ENCODE peak calls at places on chromosomes 3 and 15, in six cellular contexts. K is neural progenitor cell, H is AG09309, D is GM12865, J is HepG2, N is pancreas. A is an unnamed sample.

GRCh38 chr3:61858054-61858453 is 296.7 kb downstream of the PTPRG start:
- DNase-seq in H (no peak), D (no peak), N (no peak), J (no peak), K (no peak), A (no peak)

GRCh38 chr3:41848745-41849574 is 112.9 kb downstream of the ULK4 start:
- DNase-seq in K (no peak), H (no peak), D (peak; percentile 26), J (no peak), N (no peak), A (no peak)

GRCh38 chr15:93587046-93587445 is 498.0 kb upstream of the RGMA start:
- DNase-seq in H (no peak), K (no peak), J (no peak), D (no peak), N (no peak), A (no peak)

GRCh38 chr3:156483961-156484787 is 70.7 kb downstream of the SSR3 start:
- DNase-seq in N (no peak), H (no peak), D (peak; percentile 86), K (no peak), J (no peak), A (peak; percentile 60)

GRCh38 chr15:77415450-77416448 is 4.2 kb downstream of the PEAK1 start:
- DNase-seq in H (peak; percentile 52), D (no peak), K (no peak), J (no peak), N (no peak), A (no peak)

GRCh38 chr3:40532252-40532651 is 7.5 kb downstream of the ZNF621 start:
- DNase-seq in D (no peak), J (no peak), N (no peak), K (no peak), H (no peak), A (no peak)

GRCh38 chr3:132519914-132520313 is 77.2 kb upstream of the ACKR4 start:
- DNase-seq in J (no peak), K (no peak), H (no peak), D (no peak), N (no peak), A (no peak)

GRCh38 chr15:44603126-44603525 is 60.3 kb downstream of the SPG11 start:
- DNase-seq in D (no peak), J (no peak), N (no peak), K (no peak), H (no peak), A (no peak)

GRCh38 chr15:29859981-29860745 is 37.9 kb upstream of the TJP1 start:
- DNase-seq in D (no peak), H (peak; percentile 40), N (no peak), K (no peak), J (no peak), A (peak; percentile 83)

GRCh38 chr3:13492976-13493866 is 13.1 kb downstream of the HDAC11 start:
- DNase-seq in N (peak; percentile 45), J (no peak), K (no peak), D (no peak), H (no peak), A (no peak)

DNA sequence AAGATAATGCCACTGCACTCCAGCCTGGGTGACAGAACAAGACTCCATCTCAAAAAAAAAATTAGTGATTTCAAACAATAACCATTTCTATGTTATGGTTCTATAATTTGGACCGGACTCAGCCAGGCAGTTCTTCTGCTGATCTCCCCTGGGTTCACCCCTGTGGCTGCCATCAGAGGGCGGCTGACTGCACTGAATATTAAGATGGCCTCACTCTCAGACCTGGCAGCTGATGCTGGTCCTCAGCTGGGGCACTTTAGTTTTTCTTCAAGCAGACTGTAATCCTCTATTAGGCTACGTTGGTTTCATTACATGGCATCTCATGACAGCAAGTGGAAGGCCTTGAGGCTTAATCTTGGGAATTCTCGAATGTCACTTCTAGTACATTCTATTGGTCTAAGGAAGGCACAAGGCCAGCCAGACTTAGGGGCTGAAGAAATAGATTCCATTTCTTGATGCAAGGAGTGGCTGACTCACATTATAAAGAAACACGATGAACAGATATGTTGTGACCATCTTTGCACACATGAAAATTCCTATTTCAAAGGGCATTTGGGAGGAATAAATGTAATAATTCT is 12.8 kb downstream of the GALNT15 start:
- DNase-seq in K (no peak), J (no peak), D (no peak), N (no peak), H (no peak), A (no peak)
- TF ChIP-seq CTCF in K (no peak), J (no peak), D (no peak), N (no peak), H (no peak), A (no peak)

GRCh38 chr3:57972421-57973111 is 35.7 kb upstream of the FLNB start:
- DNase-seq in N (no peak), K (no peak), D (no peak), H (no peak), J (no peak), A (no peak)
- H3K4me3 ChIP-seq in N (no peak overlapping the region), K (no peak overlapping the region), D (no peak overlapping the region), H (no peak overlapping the region), J (no peak overlapping the region), A (no peak overlapping the region)

GRCh38 chr15:79450648-79451047 is 18.5 kb downstream of the MINAR1 start:
- DNase-seq in D (no peak), N (no peak), K (peak; percentile 31), J (peak; percentile 5), H (no peak), A (no peak)
- TF ChIP-seq CTCF in D (no peak), N (no peak), K (peak; percentile 52), J (peak; percentile 38), H (peak; percentile 34), A (peak; percentile 33)

GRCh38 chr3:98903099-98903498 is 1.6 kb upstream of the DCBLD2 start:
- DNase-seq in H (no peak), K (no peak), D (no peak), N (no peak), J (no peak), A (no peak)

GRCh38 chr3:98901465-98902174 is at the start of gene DCBLD2:
- DNase-seq in J (peak; percentile 97), D (peak; percentile 99), N (peak; percentile 98), H (peak; percentile 98), K (peak; percentile 99), A (peak; percentile 98)

GRCh38 chr3:98903705-98904481 is 2.4 kb upstream of the DCBLD2 start:
- DNase-seq in J (no peak), K (no peak), H (no peak), D (no peak), N (no peak), A (no peak)

GRCh38 chr3:98901032-98901464 is 447 bp downstream of the DCBLD2 start:
- DNase-seq in J (peak; percentile 32), K (peak; percentile 80), H (no peak), D (peak; percentile 46), N (peak; percentile 74), A (no peak)

DNA sequence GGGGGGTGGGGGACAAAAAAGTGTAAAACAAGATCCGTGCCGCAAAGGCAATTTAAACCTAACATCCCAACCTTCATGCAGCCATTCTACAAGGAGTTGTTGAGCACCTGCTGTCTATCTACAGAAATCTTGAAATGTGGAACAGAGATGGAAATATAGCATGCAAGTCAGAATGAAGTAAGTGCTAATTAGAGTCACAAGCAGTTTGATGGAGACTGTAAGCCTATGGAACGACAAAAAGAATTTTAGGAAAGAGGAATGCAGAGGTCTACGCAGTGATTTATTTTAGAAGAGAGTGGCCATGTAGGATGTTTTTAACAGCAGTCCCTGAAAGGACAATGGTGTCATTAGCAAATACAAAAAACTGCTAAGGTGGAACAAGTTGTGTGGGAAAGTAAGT is 846 bp upstream of the DCBLD2 start:
- DNase-seq in D (peak; percentile 4), K (no peak), N (no peak), J (no peak), H (no peak), A (no peak)
- H3K4me3 ChIP-seq in D (peak overlapping the region; percentile 85), K (peak overlapping the region; percentile 50), N (peak overlapping the region; percentile 24), J (peak overlapping the region; percentile 87), H (peak overlapping the region; percentile 54), A (peak overlapping the region; percentile 43)

GRCh38 chr3:10192953-10193691 is 28.4 kb downstream of the IRAK2 start:
- DNase-seq in N (no peak), H (peak; percentile 86), J (peak; percentile 28), K (peak; percentile 29), D (peak; percentile 92), A (peak; percentile 78)
- TF ChIP-seq CTCF in N (no peak), H (peak; percentile 88), J (peak; percentile 11), K (peak; percentile 28), D (peak; percentile 54), A (peak; percentile 78)

DNA sequence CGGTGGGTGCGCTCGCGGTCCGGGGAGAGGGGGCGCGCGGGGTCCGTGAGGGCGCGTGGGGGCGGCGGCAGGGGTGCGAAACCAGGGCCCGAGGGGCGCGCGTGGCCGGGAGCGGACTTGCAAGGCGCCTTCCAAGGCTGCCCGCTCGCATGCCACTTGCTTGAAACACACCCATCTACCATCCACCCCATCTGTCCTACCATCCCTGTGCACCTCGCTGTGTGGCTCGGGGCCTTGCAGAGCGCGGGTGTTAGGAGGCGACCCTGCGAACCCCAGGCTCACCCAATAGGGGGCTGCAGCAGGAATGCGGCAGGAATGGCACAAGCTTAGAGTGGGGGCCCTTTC is 240 bp downstream of the CFAP100 start:
- DNase-seq in D (no peak), N (peak; percentile 65), H (no peak), K (no peak), J (no peak), A (no peak)
- H3K4me3 ChIP-seq in D (no peak overlapping the region), N (no peak overlapping the region), H (no peak overlapping the region), K (peak overlapping the region; percentile 45), J (no peak overlapping the region), A (peak overlapping the region; percentile 9)

GRCh38 chr15:38072507-38073277 is 138.3 kb downstream of the TMCO5A start:
- DNase-seq in J (peak; percentile 75), D (peak; percentile 80), K (peak; percentile 96), N (peak; percentile 82), H (no peak), A (no peak)
- TF ChIP-seq CTCF in J (peak; percentile 51), D (peak; percentile 18), K (peak; percentile 37), N (no peak), H (peak; percentile 35), A (peak; percentile 25)

DNA sequence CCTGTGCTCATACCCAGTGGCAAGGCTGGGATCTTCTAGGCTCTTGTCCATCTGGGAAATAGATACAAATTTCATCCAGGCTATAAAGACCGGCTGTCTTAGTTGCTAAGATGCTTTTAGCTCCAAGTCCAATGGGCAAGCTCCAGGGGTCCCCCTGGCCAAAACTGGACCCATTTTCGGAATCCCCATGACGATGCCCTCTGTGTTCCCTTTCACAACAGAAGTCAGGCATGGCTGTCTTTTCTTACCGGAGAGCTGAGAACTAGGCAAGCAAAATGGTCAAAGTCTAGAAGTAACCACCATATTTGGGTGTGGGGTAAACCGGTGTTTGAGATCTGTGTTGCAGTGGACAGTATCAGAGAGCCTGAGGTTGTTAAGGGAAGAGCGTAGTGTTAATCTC is 1.0 kb downstream of the GLYCTK start:
- DNase-seq in H (no peak), J (no peak), K (no peak), N (peak; percentile 11), D (no peak), A (no peak)
- H3K4me3 ChIP-seq in H (peak overlapping the region; percentile 97), J (peak overlapping the region; percentile 77), K (peak overlapping the region; percentile 67), N (no peak overlapping the region), D (peak overlapping the region; percentile 87), A (peak overlapping the region; percentile 74)